ENCODE peak calls at places on chromosomes 12 and 14, in four cellular contexts. S is hepatocyte, J is neural progenitor cell, U is PC-3. C is an unnamed sample.
A peak's percentile ranks its signal among the peaks of the same experiment; 100 is the strongest.

GRCh38 chr12:56121204-56121870 is 3.3 kb downstream of the ZC3H10 start:
- DNase-seq in J (no peak), S (no peak), U (no peak), C (no peak)

GRCh38 chr14:93056840-93057585 is 58.7 kb downstream of the ITPK1 start:
- DNase-seq in J (no peak), S (no peak), U (no peak), C (no peak)

GRCh38 chr12:22709292-22709691 is 84.3 kb downstream of the ETNK1 start:
- DNase-seq in J (peak; percentile 46), U (peak; percentile 46), S (peak; percentile 17), C (peak; percentile 21)

GRCh38 chr14:90398315-90398811 is 1.5 kb downstream of the CALM1 start:
- DNase-seq in J (peak; percentile 61), S (peak; percentile 47), U (peak; percentile 35), C (peak; percentile 76)

GRCh38 chr12:48388938-48389337 is 38.2 kb upstream of the ZNF641 start:
- DNase-seq in S (no peak), U (peak; percentile 38), J (no peak), C (no peak)

GRCh38 chr12:9776795-9777194 is 16.1 kb upstream of the CD69 start:
- DNase-seq in J (no peak), U (peak; percentile 9), S (no peak), C (no peak)

GRCh38 chr12:29044799-29045198 is 104.3 kb upstream of the FAR2 start:
- DNase-seq in S (no peak), U (no peak), J (no peak), C (no peak)

GRCh38 chr12:30391766-30392366 is 303.8 kb downstream of the IPO8 start:
- DNase-seq in S (no peak), J (no peak), U (no peak), C (no peak)

GRCh38 chr12:79006306-79006705 is 141.7 kb downstream of the SYT1 start:
- DNase-seq in J (no peak), S (no peak), U (peak; percentile 52), C (no peak)

GRCh38 chr12:105233045-105233905 is 2.7 kb downstream of the APPL2 start:
- DNase-seq in U (no peak), S (no peak), J (no peak), C (no peak)

GRCh38 chr12:1203735-1204019 is 212.7 kb downstream of the ERC1 start:
- DNase-seq in S (no peak), J (no peak), U (no peak), C (peak; percentile 18)

DNA sequence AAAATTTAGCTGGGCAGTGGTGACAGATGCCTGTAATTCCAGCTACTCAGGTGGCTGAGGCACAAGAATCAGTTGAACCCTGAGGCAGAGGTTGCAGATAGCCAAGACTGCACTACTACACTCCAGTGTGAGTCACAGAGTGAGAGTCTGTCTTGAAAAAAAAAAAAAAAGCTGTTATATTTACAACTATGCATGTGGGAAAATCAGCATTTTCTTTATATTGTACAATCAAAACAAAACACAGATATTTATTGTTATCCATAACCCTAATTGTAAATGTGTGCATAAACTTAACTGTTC is 12.5 kb downstream of the C1R start:
- DNase-seq in U (peak; percentile 30), S (peak; percentile 30), J (no peak), C (no peak)
- TF ChIP-seq EZH2phosphoT487 in U (no peak), S (no peak), J (no peak), C (no peak)

GRCh38 chr12:131491155-131491554 is 219.7 kb upstream of the SFSWAP start:
- DNase-seq in S (no peak), U (no peak), J (no peak), C (no peak)
- TF ChIP-seq EZH2phosphoT487 in S (no peak), U (no peak), J (no peak), C (no peak)

DNA sequence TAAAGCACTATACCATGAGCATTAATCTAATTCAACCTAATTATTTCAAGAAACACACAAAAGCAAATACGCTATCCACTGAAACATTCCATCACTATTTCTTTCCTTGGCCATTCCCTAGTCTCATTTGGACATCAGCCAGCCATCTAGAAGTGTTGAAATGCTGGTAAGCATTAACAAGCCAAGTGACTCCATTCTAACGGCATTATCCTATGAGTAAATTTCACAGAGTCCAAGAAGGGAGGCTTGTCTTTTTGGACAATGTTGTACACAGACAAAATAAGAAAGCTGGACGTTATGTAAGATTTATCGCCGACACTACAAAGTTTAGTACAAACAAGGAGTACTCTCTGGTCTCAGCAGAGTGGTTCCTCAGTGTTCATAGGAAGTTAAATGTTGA is 476.8 kb downstream of the FOXG1 start:
- DNase-seq in J (no peak), U (no peak), S (no peak), C (no peak)
- TF ChIP-seq EZH2phosphoT487 in J (no peak), U (no peak), S (no peak), C (no peak)

DNA sequence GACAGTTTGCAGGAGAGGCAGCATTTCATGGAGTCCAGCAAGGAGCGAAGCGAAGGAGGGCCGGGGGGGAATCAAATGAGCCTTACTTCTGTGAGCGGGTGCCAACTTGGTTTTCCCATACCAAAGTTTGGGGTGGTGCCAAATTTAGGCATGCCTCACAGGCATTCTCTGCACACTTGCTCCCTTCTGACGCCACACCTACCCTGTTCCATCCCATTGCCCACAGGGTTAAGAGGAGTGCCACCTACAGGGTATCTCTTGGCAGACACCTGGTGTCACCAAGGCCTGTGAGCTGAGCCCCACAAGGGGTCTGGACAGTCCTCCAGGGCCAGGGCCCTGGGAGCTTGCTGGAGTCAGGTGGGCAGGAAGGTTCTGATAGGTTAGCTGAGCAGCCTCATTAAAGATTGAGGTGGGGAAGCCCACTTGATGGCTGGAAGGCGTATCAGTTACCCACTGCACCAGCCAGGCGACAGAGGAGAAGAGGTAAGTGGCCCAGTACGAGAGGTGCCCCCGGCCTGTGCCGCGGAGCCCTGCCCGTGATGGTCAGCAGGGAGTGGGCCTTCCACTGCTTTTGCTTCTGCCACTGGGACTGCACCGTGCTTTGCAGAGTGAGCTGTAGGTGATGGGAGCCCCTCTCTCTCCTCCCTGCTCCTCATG is 45.2 kb downstream of the DEGS2 start:
- DNase-seq in J (no peak), U (no peak), S (no peak), C (no peak)
- TF ChIP-seq EZH2phosphoT487 in J (no peak), U (no peak), S (no peak), C (no peak)

DNA sequence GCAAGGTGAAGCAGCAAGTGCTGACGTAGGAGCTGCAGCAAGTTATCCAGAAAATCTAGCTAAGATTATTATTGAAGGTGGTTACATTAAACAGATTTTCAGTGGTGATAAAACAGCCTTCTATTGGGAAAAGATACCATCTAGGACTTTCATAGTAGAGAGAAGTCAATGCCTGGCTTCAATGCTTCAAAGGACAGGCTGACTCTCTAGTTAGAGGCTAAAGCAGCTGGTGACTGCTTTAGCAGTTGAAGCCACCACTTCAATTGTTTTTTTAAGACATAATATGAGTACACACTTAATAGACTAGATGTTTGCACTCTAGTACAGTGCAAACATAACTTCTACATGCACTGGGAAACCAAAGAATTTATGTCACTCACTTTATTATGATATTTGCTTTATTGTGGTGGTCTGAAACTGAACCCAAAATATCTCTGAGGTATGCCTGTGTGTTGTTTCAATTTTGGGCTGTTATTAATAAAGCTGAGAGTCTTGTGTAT is 1026.9 kb upstream of the FOXG1 start:
- DNase-seq in J (no peak), S (no peak), U (no peak), C (no peak)
- TF ChIP-seq EZH2phosphoT487 in J (no peak), S (no peak), U (no peak), C (no peak)

GRCh38 chr12:110171636-110172035 is 47.5 kb downstream of the IFT81 start:
- DNase-seq in S (no peak), U (no peak), J (no peak), C (no peak)

GRCh38 chr12:110171186-110171538 is 47.0 kb downstream of the IFT81 start:
- DNase-seq in S (no peak), J (no peak), U (no peak), C (no peak)

GRCh38 chr12:110176745-110177144 is 52.6 kb downstream of the IFT81 start:
- DNase-seq in J (no peak), S (peak; percentile 12), U (peak; percentile 46), C (no peak)

GRCh38 chr12:110175201-110175600 is 51.0 kb downstream of the IFT81 start:
- DNase-seq in J (no peak), S (no peak), U (no peak), C (no peak)

DNA sequence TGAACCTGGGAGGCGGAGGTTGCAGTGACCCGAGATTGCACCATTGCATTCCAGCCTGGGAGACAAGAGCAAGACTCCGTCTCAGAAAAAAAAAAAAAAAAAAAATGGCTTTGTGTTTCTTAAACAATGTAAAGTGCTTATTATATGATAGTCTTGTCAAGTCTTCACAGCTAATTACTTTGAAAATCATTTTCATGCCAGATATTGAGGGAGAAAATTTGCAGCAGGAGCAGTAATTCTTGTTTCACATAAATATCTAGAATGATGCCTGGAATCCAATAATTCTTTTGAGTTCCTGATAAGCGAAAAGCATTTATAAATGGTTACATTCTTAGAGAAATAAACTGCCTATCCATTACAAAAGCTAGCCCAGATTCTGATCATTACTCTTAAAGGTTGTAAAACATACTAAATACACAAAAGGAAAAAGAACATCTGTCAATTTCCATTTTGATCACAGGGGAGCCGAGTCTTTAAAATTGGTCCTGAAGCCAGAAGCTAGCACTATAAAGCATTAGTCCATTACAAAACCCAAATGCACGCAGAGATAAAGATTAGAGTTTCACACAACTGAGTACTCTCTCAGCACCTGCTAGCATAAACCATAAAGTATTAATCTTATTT is 50.3 kb downstream of the IFT81 start:
- DNase-seq in J (no peak), U (no peak), S (no peak), C (no peak)
- TF ChIP-seq EZH2phosphoT487 in J (no peak), U (no peak), S (no peak), C (no peak)

GRCh38 chr14:30223385-30223785 is 295.7 kb upstream of the PRKD1 start:
- DNase-seq in U (peak; percentile 99), S (peak; percentile 79), J (no peak), C (no peak)
- TF ChIP-seq EZH2phosphoT487 in U (no peak), S (no peak), J (no peak), C (no peak)

DNA sequence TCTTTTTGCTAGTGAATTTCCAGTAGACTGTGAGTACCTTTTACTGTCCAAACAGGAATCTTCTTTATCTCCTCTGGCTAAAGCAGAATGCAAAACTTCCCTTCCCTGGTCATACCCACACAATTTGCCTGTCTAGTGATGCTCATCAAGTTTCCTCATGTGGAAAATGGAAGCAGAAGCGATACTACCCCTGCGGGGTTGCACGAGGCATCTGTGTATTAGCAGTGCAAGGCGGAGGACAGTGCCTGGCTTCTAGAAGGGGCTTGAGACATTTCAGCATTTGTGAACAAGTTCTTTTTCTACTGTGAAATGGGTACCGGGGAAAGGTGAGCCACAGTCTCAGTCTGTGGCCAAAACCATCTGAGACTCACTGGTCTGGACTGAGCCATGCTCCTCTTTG is 340.9 kb downstream of the AACS start:
- DNase-seq in U (no peak), S (no peak), J (no peak), C (peak; percentile 85)
- TF ChIP-seq EZH2phosphoT487 in U (no peak), S (no peak), J (no peak), C (no peak)

C was measured in OCI-LY7.